ENCODE peak calls at places on chromosome 21, in five cellular contexts. Y is NCI-H1092, P is hepatocyte, S is breast epithelium, D is WTC11. C is an unnamed sample.

GRCh38 chr21:18545908-18546307 is 142.3 kb upstream of the TMPRSS15 start:
- DNase-seq in Y (no peak), S (no peak), D (no peak), P (no peak), C (no peak)

GRCh38 chr21:28333455-28334108 is 659.1 kb downstream of the LTN1 start:
- DNase-seq in Y (no peak), D (no peak), S (no peak), P (no peak), C (no peak)

GRCh38 chr21:41706678-41707077 is 60.2 kb downstream of the RIPK4 start:
- DNase-seq in Y (no peak), P (peak; percentile 87), D (no peak), S (no peak), C (no peak)

GRCh38 chr21:19922122-19922521 is 1076.1 kb upstream of the NCAM2 start:
- DNase-seq in Y (no peak), S (no peak), P (no peak), D (no peak), C (no peak)

GRCh38 chr21:29674343-29674742 is 265.5 kb downstream of the GRIK1 start:
- DNase-seq in Y (no peak), P (no peak), S (no peak), D (no peak), C (no peak)

GRCh38 chr21:41520560-41521442 is 12.8 kb upstream of the TMPRSS2 start:
- DNase-seq in S (no peak), P (no peak), D (no peak), Y (no peak), C (no peak)

GRCh38 chr21:27371688-27372331 is 404.9 kb upstream of the ADAMTS5 start:
- DNase-seq in D (no peak), P (no peak), Y (no peak), S (no peak), C (no peak)

GRCh38 chr21:27168084-27168483 is 201.2 kb upstream of the ADAMTS5 start:
- DNase-seq in P (no peak), D (no peak), Y (no peak), S (no peak), C (no peak)

GRCh38 chr21:45833437-45833836 is 148.1 kb upstream of the COL6A1 start:
- DNase-seq in P (no peak), Y (no peak), S (no peak), D (no peak), C (no peak)

GRCh38 chr21:37369307-37369854 is 2.8 kb downstream of the DYRK1A start:
- DNase-seq in S (no peak), D (no peak), Y (no peak), P (no peak), C (no peak)

GRCh38 chr21:44998086-44998620 is 58.3 kb downstream of the SLX9 start:
- DNase-seq in Y (no peak), P (no peak), D (no peak), S (no peak), C (no peak)

GRCh38 chr21:44918581-44919033 is 2.1 kb downstream of the ITGB2 start:
- DNase-seq in D (no peak), P (no peak), Y (no peak), S (no peak), C (no peak)

GRCh38 chr21:45209046-45209445 is 78.6 kb downstream of the POFUT2 start:
- DNase-seq in P (no peak), Y (no peak), D (no peak), S (no peak), C (no peak)

C was measured in SHP77 treated with DMSO at 0.1 percent for 48 hours.